ENCODE peak calls at places on chromosome 22, in five cellular contexts. S is tibial nerve, U is Peyer's patch, I is endothelial cell of umbilical vein, V is H54. N is an unnamed sample.
A peak's percentile ranks its signal among the peaks of the same experiment; 100 is the strongest.

GRCh38 chr22:46829140-46829891 is 66.9 kb downstream of the TBC1D22A start:
- DNase-seq in U (no peak), S (no peak), I (peak; percentile 92), V (peak; percentile 52), N (no peak)

GRCh38 chr22:45678961-45679912 is 7.6 kb downstream of the ATXN10 start:
- DNase-seq in V (no peak), U (no peak), I (no peak), S (no peak), N (no peak)

GRCh38 chr22:44661070-44661469 is 40.9 kb upstream of the PRR5 start:
- DNase-seq in V (no peak), U (no peak), I (no peak), S (no peak), N (no peak)

GRCh38 chr22:40418366-40419201 is 48.2 kb downstream of the SGSM3 start:
- DNase-seq in S (no peak), U (no peak), V (no peak), I (no peak), N (no peak)

GRCh38 chr22:37185646-37186227 is 2.3 kb downstream of the C1QTNF6 start:
- DNase-seq in V (no peak), I (no peak), S (no peak), U (no peak), N (no peak)

GRCh38 chr22:26394787-26395186 is 34.3 kb upstream of the ASPHD2 start:
- DNase-seq in U (no peak), V (no peak), I (peak; percentile 47), S (no peak), N (no peak)

GRCh38 chr22:44406581-44407403 is 91.2 kb downstream of the RTL6 start:
- DNase-seq in U (no peak), I (no peak), S (no peak), V (no peak), N (no peak)

GRCh38 chr22:47371263-47372090 is 609.0 kb downstream of the TBC1D22A start:
- DNase-seq in U (no peak), I (no peak), V (no peak), S (no peak), N (no peak)

GRCh38 chr22:36828815-36829214 is 12.0 kb upstream of the PVALB start:
- DNase-seq in I (no peak), U (no peak), S (no peak), V (no peak), N (no peak)

GRCh38 chr22:17012267-17012666 is 4.2 kb upstream of the GAB4 start:
- DNase-seq in V (no peak), I (no peak), U (no peak), S (no peak), N (no peak)

GRCh38 chr22:46537946-46538815 is 761 bp upstream of the CELSR1 start:
- DNase-seq in S (no peak), U (no peak), I (no peak), V (no peak), N (no peak)

GRCh38 chr22:36015155-36015805 is 13.3 kb downstream of the RBFOX2 start:
- DNase-seq in I (no peak), S (no peak), V (no peak), U (no peak), N (no peak)

GRCh38 chr22:44351685-44352377 is 39.1 kb upstream of the SHISAL1 start:
- DNase-seq in I (peak; percentile 23), V (peak; percentile 75), U (no peak), S (no peak), N (no peak)

GRCh38 chr22:25961699-25962098 is 207.6 kb upstream of the SEZ6L start:
- DNase-seq in V (no peak), S (no peak), U (no peak), I (no peak), N (no peak)

GRCh38 chr22:46340676-46341075 is 5.2 kb downstream of the TRMU start:
- DNase-seq in S (no peak), V (no peak), U (no peak), I (no peak), N (no peak)

GRCh38 chr22:48698618-48699017 is 1129.1 kb downstream of the BRD1 start:
- DNase-seq in U (no peak), S (no peak), I (no peak), V (no peak), N (no peak)

GRCh38 chr22:36885474-36885873 is 24.7 kb downstream of the NCF4 start:
- DNase-seq in I (no peak), S (no peak), V (no peak), U (no peak), N (peak; percentile 46)

GRCh38 chr22:50544078-50544745 is 1.5 kb upstream of the KLHDC7B start:
- DNase-seq in I (peak; percentile 53), S (peak; percentile 52), U (peak; percentile 82), V (no peak), N (peak; percentile 69)

GRCh38 chr22:49599039-49599438 is 228.6 kb downstream of the BRD1 start:
- DNase-seq in V (no peak), I (no peak), U (no peak), S (no peak), N (no peak)

GRCh38 chr22:36258750-36259619 is 6.1 kb downstream of the APOL1 start:
- DNase-seq in S (no peak), I (peak; percentile 68), U (no peak), V (no peak), N (peak; percentile 64)

GRCh38 chr22:24440270-24440717 is 12.9 kb downstream of the ADORA2A start:
- DNase-seq in V (no peak), U (no peak), S (no peak), I (no peak), N (no peak)

GRCh38 chr22:50733521-50734342 is 4.3 kb upstream of the ACR start:
- DNase-seq in S (no peak), I (no peak), V (no peak), U (peak; percentile 11), N (no peak)

GRCh38 chr22:47634342-47634741 is 871.9 kb downstream of the TBC1D22A start:
- DNase-seq in U (peak; percentile 1), S (no peak), V (no peak), I (no peak), N (no peak)

GRCh38 chr22:43749473-43749872 is 62.6 kb downstream of the EFCAB6 start:
- DNase-seq in U (no peak), I (no peak), V (no peak), S (no peak), N (no peak)

GRCh38 chr22:26481694-26482093 is 1.9 kb downstream of the HPS4 start:
- DNase-seq in I (no peak), S (no peak), V (no peak), U (no peak), N (no peak)

GRCh38 chr22:40176921-40177737 is 596 bp upstream of the TNRC6B start:
- DNase-seq in S (peak; percentile 26), V (peak; percentile 15), I (peak; percentile 61), U (peak; percentile 51), N (peak; percentile 82)

GRCh38 chr22:49825436-49825835 is 2.2 kb downstream of the BRD1 start:
- DNase-seq in I (peak; percentile 19), S (no peak), U (no peak), V (no peak), N (no peak)

GRCh38 chr22:21964234-21964633 is 11.6 kb upstream of the PPM1F start:
- DNase-seq in V (no peak), U (no peak), S (no peak), I (no peak), N (no peak)
- TF ChIP-seq POLR2A in V (no peak), U (no peak), S (no peak), I (no peak), N (no peak)

GRCh38 chr22:21622624-21623401 is 7.0 kb downstream of the YDJC start:
- DNase-seq in S (no peak), U (no peak), V (no peak), I (no peak), N (no peak)

GRCh38 chr22:21624880-21625791 is 4.7 kb downstream of the YDJC start:
- DNase-seq in V (no peak), U (no peak), I (no peak), S (no peak), N (no peak)

GRCh38 chr22:21623402-21623970 is 6.3 kb downstream of the YDJC start:
- DNase-seq in S (no peak), V (no peak), U (no peak), I (no peak), N (no peak)

GRCh38 chr22:21626073-21626734 is 3.6 kb downstream of the YDJC start:
- DNase-seq in S (no peak), I (no peak), U (no peak), V (no peak), N (no peak)

GRCh38 chr22:21624120-21624879 is 5.5 kb downstream of the YDJC start:
- DNase-seq in I (no peak), S (no peak), V (no peak), U (no peak), N (peak; percentile 64)
- TF ChIP-seq POLR2A in I (peak; percentile 17), S (no peak), V (no peak), U (no peak), N (no peak)

GRCh38 chr22:42443240-42444059 is 11.2 kb upstream of the NFAM1 start:
- DNase-seq in I (no peak), V (no peak), S (no peak), U (no peak), N (no peak)

GRCh38 chr22:42442746-42443145 is 10.5 kb upstream of the NFAM1 start:
- DNase-seq in V (no peak), S (no peak), U (no peak), I (no peak), N (no peak)

GRCh38 chr22:42446151-42446550 is 13.9 kb upstream of the NFAM1 start:
- DNase-seq in V (no peak), U (no peak), I (no peak), S (no peak), N (no peak)

GRCh38 chr22:42440728-42441127 is 8.5 kb upstream of the NFAM1 start:
- DNase-seq in V (no peak), I (no peak), S (no peak), U (no peak), N (no peak)

DNA sequence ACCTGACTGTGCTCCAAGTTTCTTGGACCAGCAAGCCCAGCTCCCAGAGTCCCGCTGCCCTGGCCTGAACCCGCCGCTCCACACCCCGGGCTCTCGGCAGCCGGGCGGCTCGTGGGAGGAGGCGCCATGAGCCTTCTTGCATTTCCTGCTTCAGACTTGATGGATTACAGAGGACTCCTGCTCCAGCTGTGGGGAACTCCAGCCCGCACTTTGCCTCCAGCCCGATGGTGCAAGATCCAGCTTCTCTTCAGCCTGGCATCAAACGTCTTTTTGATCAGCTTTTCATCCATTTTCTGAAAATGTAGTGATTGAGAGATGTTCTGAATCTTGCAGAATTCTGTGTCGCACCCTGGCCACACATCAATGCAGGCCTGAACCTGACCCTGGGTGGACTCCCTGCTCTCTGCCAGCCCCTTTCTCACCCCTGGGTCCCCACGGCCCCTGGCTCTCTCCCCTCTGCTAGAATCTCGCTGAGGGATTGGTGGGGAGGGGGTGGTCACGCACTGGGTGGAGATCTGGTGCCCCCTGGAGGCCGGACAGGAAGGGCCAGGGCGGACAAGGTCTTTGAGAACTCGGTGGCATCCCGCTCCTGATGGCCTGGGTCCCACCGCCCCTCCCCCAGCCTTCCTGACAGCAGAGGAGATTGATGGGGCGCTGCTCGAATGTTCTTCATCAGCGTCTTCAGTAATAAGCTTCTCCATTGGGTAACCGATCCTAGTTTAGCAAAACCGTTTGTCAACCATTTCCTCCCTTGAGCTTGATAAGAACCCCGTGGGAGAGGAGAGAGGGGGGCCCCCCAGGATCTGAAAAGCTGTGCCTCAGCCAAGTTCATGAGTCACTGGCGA is 12.1 kb upstream of the NFAM1 start:
- DNase-seq in U (peak; percentile 76), V (peak; percentile 70), I (peak; percentile 90), S (peak; percentile 88), N (peak; percentile 58)
- TF ChIP-seq POLR2A in U (no peak), V (no peak), I (no peak), S (peak; percentile 43), N (no peak)

GRCh38 chr22:19986410-19987341 is 29.9 kb downstream of the ARVCF start:
- DNase-seq in I (peak; percentile 77), S (peak; percentile 59), V (peak; percentile 75), U (peak; percentile 48), N (peak; percentile 80)
- TF ChIP-seq POLR2A in I (peak; percentile 76), S (no peak), V (peak; percentile 18), U (peak; percentile 35), N (no peak)

N was measured in erythroblast.